ENCODE peak calls at places on chromosomes 7 and 10, in seven cellular contexts. H is fibroblast of the aortic adventitia; Y is astrocyte of the hippocampus; F is ovary; J is stimulated activated CD4-positive, alpha-beta T cell treated with anti-CD3 and anti-CD28 coated beads, Interleukin-2, amount 100 ng/mL, for 24 hours; Z is stimulated activated CD8-positive, alpha-beta memory T cell treated with anti-CD3 and anti-CD28 coated beads, Interleukin-12 subunit alpha, Interleukin-12 subunit beta, amount 100 ng/mL, for 4 hours; C is PC-3. G is an unnamed sample.
A peak's percentile ranks its signal among the peaks of the same experiment; 100 is the strongest.

GRCh38 chr10:79150444-79150754 is 81.6 kb downstream of the ZMIZ1 start:
- DNase-seq in H (no peak), Y (no peak), F (no peak), J (no peak), Z (no peak), C (no peak), G (no peak)

GRCh38 chr7:107387573-107388219 is 82.2 kb upstream of the GPR22 start:
- DNase-seq in H (peak; percentile 76), Y (peak; percentile 86), F (no peak), J (no peak), Z (no peak), C (peak; percentile 52), G (no peak)

GRCh38 chr10:124069341-124069740 is 24.1 kb downstream of the CHST15 start:
- DNase-seq in H (no peak), Y (no peak), F (no peak), J (no peak), Z (no peak), C (no peak), G (no peak)

GRCh38 chr7:83148776-83149175 is 13.9 kb downstream of the PCLO start:
- DNase-seq in H (peak; percentile 1), Y (peak; percentile 34), F (no peak), J (no peak), Z (no peak), C (peak; percentile 71), G (no peak)

GRCh38 chr7:76223286-76223972 is 21.7 kb downstream of the SRRM3 start:
- DNase-seq in H (no peak), Y (no peak), F (no peak), J (no peak), Z (no peak), C (peak; percentile 8), G (no peak)

GRCh38 chr10:77732213-77733003 is 94.8 kb upstream of the KCNMA1 start:
- DNase-seq in H (no peak), Y (no peak), F (no peak), J (no peak), Z (no peak), C (no peak), G (no peak)

GRCh38 chr7:27183682-27184341 is 1.2 kb downstream of the HOXA11 start:
- DNase-seq in H (no peak), Y (no peak), F (no peak), J (no peak), Z (no peak), C (no peak), G (peak; percentile 15)

GRCh38 chr10:131421381-131421780 is 109.9 kb upstream of the TCERG1L start:
- DNase-seq in H (no peak), Y (no peak), F (no peak), J (no peak), Z (no peak), C (no peak), G (no peak)

GRCh38 chr7:13834328-13834761 is 155.1 kb downstream of the ETV1 start:
- DNase-seq in H (no peak), Y (peak; percentile 56), F (no peak), J (no peak), Z (no peak), C (no peak), G (no peak)

GRCh38 chr7:34155225-34155908 is 250.0 kb downstream of the BMPER start:
- DNase-seq in H (peak; percentile 99), Y (peak; percentile 78), F (peak; percentile 65), J (no peak), Z (no peak), C (no peak), G (no peak)

GRCh38 chr10:1044146-1044545 is 4.8 kb downstream of the IDI1 start:
- DNase-seq in H (no peak), Y (no peak), F (no peak), J (no peak), Z (no peak), C (no peak), G (no peak)

G was measured in activated B cell treated with CpG ODN at 0.5 μM for 24 hours.